ENCODE peak calls at places on chromosomes 5 and 9, in eight cellular contexts. U is GM06990, C is RWPE1, I is body of pancreas, F is adrenal gland, S is stomach, B is endothelial cell, Y is cardiac muscle cell. Q is an unnamed sample.

GRCh38 chr5:142915840-142916424 is 145.8 kb downstream of the ARHGAP26 start:
- DNase-seq in U (peak), C (peak), I (peak), F (peak), S (peak), B (peak), Y (peak), Q (no peak)

GRCh38 chr9:112705773-112706427 is 12.0 kb downstream of the INIP start:
- DNase-seq in U (no peak), C (no peak), I (peak), F (peak), S (peak), B (peak), Y (peak), Q (no peak)

GRCh38 chr5:88172847-88173758 is 95.5 kb downstream of the TMEM161B start:
- DNase-seq in U (no peak), C (no peak), I (no peak), F (no peak), S (no peak), B (no peak), Y (no peak), Q (no peak)

GRCh38 chr9:129306318-129306973 is 128.4 kb upstream of the IER5L start:
- DNase-seq in U (no peak), C (no peak), I (no peak), F (no peak), S (peak), B (no peak), Y (no peak), Q (no peak)

GRCh38 chr9:16044116-16044881 is 491.5 kb downstream of the CCDC171 start:
- DNase-seq in U (no peak), C (no peak), I (no peak), F (no peak), S (no peak), B (no peak), Y (no peak), Q (no peak)

GRCh38 chr9:115770521-115770920 is 383.1 kb upstream of the PAPPA start:
- DNase-seq in U (no peak), C (no peak), I (no peak), F (no peak), S (no peak), B (no peak), Y (no peak), Q (no peak)

GRCh38 chr9:14221558-14221957 is 92.4 kb downstream of the NFIB start:
- DNase-seq in U (no peak), C (peak), I (peak), F (peak), S (no peak), B (no peak), Y (no peak), Q (no peak)

GRCh38 chr9:106961623-106962022 is 98.7 kb downstream of the ZNF462 start:
- DNase-seq in U (no peak), C (no peak), I (no peak), F (no peak), S (no peak), B (no peak), Y (no peak), Q (no peak)

GRCh38 chr9:129109504-129109903 is 1.1 kb downstream of the CRAT start:
- DNase-seq in U (no peak), C (peak), I (peak), F (peak), S (no peak), B (no peak), Y (no peak), Q (no peak)

GRCh38 chr9:91433180-91433579 is 9.5 kb upstream of the NFIL3 start:
- DNase-seq in U (no peak), C (peak), I (no peak), F (peak), S (no peak), B (no peak), Y (peak), Q (no peak)

GRCh38 chr5:14110196-14110595 is 32.9 kb upstream of the TRIO start:
- DNase-seq in U (no peak), C (no peak), I (no peak), F (no peak), S (no peak), B (no peak), Y (no peak), Q (no peak)

GRCh38 chr9:129310666-129311350 is 132.7 kb upstream of the IER5L start:
- DNase-seq in U (no peak), C (no peak), I (no peak), F (no peak), S (peak), B (no peak), Y (no peak), Q (no peak)

GRCh38 chr5:40291338-40291737 is 388.4 kb upstream of the PTGER4 start:
- DNase-seq in U (no peak), C (peak), I (no peak), F (no peak), S (no peak), B (no peak), Y (no peak), Q (no peak)

GRCh38 chr5:51987679-51988209 is 604.5 kb downstream of the ISL1 start:
- DNase-seq in U (no peak), C (no peak), I (no peak), F (no peak), S (no peak), B (no peak), Y (no peak), Q (no peak)

GRCh38 chr9:112890106-112891081 is at the start of gene SLC46A2:
- DNase-seq in U (no peak), C (no peak), I (peak), F (peak), S (peak), B (peak), Y (peak), Q (peak)

GRCh38 chr9:16396389-16396788 is 474.1 kb downstream of the BNC2 start:
- DNase-seq in U (no peak), C (no peak), I (no peak), F (no peak), S (no peak), B (no peak), Y (no peak), Q (no peak)

GRCh38 chr5:135740475-135740874 is 94.0 kb upstream of the SLC25A48 start:
- DNase-seq in U (no peak), C (no peak), I (no peak), F (peak), S (no peak), B (no peak), Y (peak), Q (no peak)

GRCh38 chr5:172093559-172093958 is 87.1 kb upstream of the FBXW11 start:
- DNase-seq in U (no peak), C (no peak), I (no peak), F (no peak), S (no peak), B (no peak), Y (no peak), Q (peak)

GRCh38 chr5:14341571-14342225 is 198.6 kb downstream of the TRIO start:
- DNase-seq in U (no peak), C (no peak), I (no peak), F (no peak), S (no peak), B (no peak), Y (no peak), Q (no peak)

GRCh38 chr9:133734600-133735414 is 3.3 kb downstream of the SARDH start:
- DNase-seq in U (no peak), C (no peak), I (peak), F (no peak), S (peak), B (no peak), Y (no peak), Q (no peak)
- TF ChIP-seq CTCF in U (no peak), C (no peak), I (no peak), F (no peak), S (no peak), B (no peak), Y (no peak), Q (no peak)

DNA sequence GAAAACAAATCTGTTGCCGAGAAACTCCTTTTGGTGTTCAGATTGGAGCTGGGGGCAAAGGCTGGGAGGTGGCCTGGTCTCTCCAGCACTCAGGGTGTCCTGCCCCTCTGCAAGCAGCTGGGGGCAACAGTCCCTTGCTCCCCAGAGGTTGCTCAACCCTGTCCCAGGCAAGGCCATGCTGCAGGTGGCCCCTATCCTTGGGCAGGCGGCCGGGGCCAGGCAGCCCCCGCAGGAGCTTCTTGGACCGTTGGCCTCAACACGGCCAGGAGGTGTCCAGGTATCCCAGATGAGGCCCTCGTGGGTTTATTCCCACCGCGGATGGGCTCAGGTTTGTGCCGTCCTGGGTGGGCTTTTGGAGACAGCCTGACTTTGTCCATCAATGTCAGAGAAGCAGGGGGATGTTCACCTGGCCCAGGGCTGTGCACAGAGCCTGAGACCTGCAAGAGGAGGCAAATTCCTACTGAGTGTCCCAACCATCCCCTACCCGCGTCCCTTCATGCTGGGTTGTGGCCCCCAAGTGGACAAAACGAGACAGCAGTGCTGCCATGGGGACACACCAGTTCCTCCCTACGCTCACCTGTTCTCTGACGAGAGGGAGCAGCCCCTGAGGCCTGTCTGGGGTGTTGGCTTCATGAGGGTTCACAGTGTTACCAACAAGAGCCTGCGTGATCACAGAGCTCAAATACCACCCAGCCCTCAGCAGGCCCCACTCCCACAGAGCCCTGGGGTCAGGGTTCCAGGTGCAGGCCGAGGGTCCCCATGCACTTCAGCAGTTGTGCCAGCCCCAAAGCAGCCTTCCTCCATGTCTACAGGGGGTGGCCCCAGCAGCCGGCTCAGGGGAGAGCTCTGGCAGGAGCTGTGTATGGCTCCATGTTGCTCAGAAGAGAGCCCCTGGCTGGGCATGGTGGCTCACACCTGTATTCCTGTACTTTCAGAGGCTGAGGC is 9.5 kb upstream of the CCDC187 start:
- DNase-seq in U (no peak), C (no peak), I (no peak), F (no peak), S (no peak), B (no peak), Y (no peak), Q (no peak)
- TF ChIP-seq CTCF in U (no peak), C (no peak), I (no peak), F (no peak), S (no peak), B (no peak), Y (no peak), Q (no peak)

DNA sequence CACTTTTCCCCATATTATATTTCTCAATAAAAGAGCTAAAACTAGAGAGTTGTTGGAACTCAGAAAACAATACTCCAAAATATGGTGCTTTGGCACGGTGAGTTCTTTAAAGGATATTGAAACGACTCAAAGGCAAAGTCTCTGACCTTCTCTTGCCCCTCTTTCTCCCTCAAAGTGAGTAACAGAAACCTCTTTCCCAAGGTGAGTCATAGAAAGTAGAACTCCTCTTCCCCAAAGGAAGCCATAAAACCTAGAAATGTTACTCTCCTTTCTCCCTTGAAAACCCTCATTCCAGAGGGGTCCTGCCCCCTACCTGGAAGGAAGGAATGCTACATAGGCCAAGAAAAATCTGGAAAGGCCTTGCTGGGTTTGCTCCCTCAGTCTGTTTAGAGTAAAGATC is 47.5 kb downstream of the RAPGEF6 start:
- DNase-seq in U (no peak), C (peak), I (no peak), F (no peak), S (no peak), B (no peak), Y (no peak), Q (no peak)
- TF ChIP-seq CTCF in U (no peak), C (no peak), I (no peak), F (no peak), S (no peak), B (no peak), Y (no peak), Q (no peak)

GRCh38 chr5:86986837-86987236 is 280.8 kb upstream of the RASA1 start:
- DNase-seq in U (no peak), C (peak), I (no peak), F (no peak), S (no peak), B (no peak), Y (no peak), Q (no peak)
- TF ChIP-seq CTCF in U (peak), C (peak), I (no peak), F (no peak), S (no peak), B (no peak), Y (no peak), Q (no peak)

GRCh38 chr5:177508217-177508611 is 1.4 kb downstream of the DOK3 start:
- DNase-seq in U (no peak), C (no peak), I (no peak), F (no peak), S (no peak), B (no peak), Y (no peak), Q (no peak)
- TF ChIP-seq CTCF in U (no peak), C (no peak), I (no peak), F (no peak), S (no peak), B (no peak), Y (no peak), Q (no peak)

GRCh38 chr9:134811673-134812668 is 68.6 kb upstream of the FCN2 start:
- DNase-seq in U (no peak), C (no peak), I (no peak), F (no peak), S (no peak), B (no peak), Y (no peak), Q (no peak)
- TF ChIP-seq CTCF in U (no peak), C (no peak), I (no peak), F (no peak), S (no peak), B (no peak), Y (no peak), Q (no peak)

GRCh38 chr5:177392765-177393164 is 7.7 kb downstream of the PFN3 start:
- DNase-seq in U (no peak), C (no peak), I (no peak), F (no peak), S (no peak), B (no peak), Y (no peak), Q (no peak)
- TF ChIP-seq CTCF in U (no peak), C (no peak), I (no peak), F (no peak), S (no peak), B (no peak), Y (no peak), Q (no peak)

DNA sequence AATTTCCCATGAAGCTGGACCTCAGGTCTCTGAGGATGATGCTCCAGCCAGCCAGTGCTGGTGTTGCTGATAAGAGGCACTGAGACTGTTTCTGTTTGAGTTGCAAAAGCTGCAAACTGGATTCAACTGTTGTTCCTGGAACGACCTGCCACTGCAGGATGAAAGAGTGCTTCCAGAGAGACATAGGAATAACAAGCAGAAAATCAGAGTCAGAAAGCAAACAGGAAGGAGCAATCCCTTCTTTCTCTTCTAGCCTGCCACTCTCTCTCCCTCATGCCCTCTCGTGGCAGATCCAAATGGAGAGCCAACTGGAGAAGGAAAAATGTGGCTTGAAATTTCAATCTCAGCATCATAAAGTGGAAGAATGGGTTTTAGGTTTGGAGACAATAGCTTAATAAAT is 110.4 kb downstream of the STARD4 start:
- DNase-seq in U (no peak), C (no peak), I (no peak), F (no peak), S (no peak), B (no peak), Y (no peak), Q (no peak)
- TF ChIP-seq CTCF in U (no peak), C (no peak), I (no peak), F (no peak), S (no peak), B (no peak), Y (peak), Q (no peak)

DNA sequence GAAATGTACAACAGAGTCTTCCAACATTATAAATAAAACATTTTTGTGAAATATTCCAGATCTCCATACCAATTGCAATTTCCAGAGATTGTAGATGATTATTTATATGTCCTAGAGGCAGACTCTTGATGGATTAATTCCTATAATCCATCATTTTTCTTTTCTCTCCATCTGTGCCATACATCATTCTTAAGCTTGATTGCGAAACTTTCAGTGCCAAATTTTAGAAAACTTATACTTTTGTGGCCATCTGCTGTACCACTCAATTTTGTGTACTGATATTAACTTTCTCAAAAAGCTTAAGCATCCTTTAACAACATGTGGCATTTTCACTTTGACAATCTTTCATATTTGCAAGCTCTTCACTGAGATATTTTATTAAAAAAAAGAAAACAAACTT is 446.9 kb downstream of the SEMA5A start:
- DNase-seq in U (no peak), C (no peak), I (no peak), F (no peak), S (no peak), B (no peak), Y (no peak), Q (no peak)
- TF ChIP-seq CTCF in U (no peak), C (no peak), I (no peak), F (no peak), S (no peak), B (no peak), Y (no peak), Q (no peak)

DNA sequence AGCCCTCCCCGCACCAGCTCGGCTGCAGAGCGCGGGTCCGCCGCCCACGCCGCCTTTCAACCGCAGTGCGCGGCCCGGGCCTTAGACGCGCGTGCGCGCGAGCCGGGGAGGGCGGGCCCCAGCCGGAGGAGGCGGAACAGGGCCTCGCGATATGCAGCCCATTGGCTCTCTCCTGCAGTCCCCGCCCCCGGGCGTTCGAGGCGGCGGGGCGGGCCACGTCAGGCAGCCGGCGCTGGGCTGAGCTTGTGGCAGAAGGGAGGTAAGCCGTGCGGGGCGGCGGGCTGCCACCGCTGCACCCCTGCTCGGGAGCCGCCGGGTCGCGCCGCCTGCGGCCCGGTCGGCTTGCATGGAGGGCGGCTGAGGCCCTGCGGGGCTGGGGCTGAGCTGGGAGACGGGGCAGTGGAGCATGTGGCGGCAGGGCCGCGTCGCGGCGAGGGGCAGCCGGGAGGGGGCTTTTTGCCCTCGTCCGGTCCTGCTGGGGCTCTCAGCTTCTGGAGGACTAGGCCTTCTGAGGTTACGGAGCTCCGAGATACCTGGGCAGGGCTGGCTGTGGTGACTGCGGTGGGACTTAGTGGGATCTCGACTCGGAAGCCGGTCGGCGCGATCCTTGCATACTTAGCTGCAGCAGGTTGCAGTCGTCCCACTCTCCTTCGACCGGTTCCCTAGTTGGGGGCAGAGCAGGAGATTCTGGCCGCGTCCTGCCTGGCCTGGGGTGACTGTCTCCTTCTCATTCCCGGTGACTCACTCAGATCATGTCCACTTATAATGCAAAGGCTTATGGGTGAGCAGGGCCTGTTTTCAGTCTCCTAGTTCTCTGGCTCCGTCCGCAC is at the start of gene FOCAD:
- DNase-seq in U (peak), C (peak), I (peak), F (peak), S (peak), B (peak), Y (peak), Q (peak)
- TF ChIP-seq CTCF in U (no peak), C (no peak), I (no peak), F (no peak), S (no peak), B (no peak), Y (no peak), Q (no peak)